ENCODE peak calls at places on chromosomes 11 and 22, in eight cellular contexts. N is ovary, U is kidney epithelial cell, E is GM23248, G is GM23338, K is ascending aorta, Q is AG10803, W is upper lobe of right lung. T is an unnamed sample.

GRCh38 chr11:27525824-27526516 is 19.4 kb upstream of the LIN7C start:
- DNase-seq in G (no peak), E (no peak), U (no peak), Q (no peak), K (no peak), W (no peak), N (no peak), T (no peak)

GRCh38 chr22:23894710-23895598 is 771 bp downstream of the MIF start:
- DNase-seq in G (peak; percentile 92), W (peak; percentile 91), Q (peak; percentile 61), K (peak; percentile 81), N (peak; percentile 89), E (peak; percentile 85), U (peak; percentile 42), T (no peak)

GRCh38 chr11:32420937-32421532 is 14.3 kb downstream of the WT1 start:
- DNase-seq in W (no peak), G (no peak), N (no peak), Q (peak; percentile 17), U (no peak), E (no peak), K (no peak), T (no peak)

GRCh38 chr11:115616941-115617340 is 112.7 kb upstream of the CADM1 start:
- DNase-seq in G (no peak), N (no peak), Q (peak; percentile 93), K (no peak), E (peak; percentile 45), W (no peak), U (no peak), T (no peak)

GRCh38 chr11:16800382-16800781 is 61.9 kb downstream of the C11orf58 start:
- DNase-seq in Q (no peak), U (no peak), K (no peak), E (no peak), G (no peak), N (no peak), W (no peak), T (no peak)

GRCh38 chr22:41075946-41076345 is 16.4 kb upstream of the EP300 start:
- DNase-seq in G (no peak), E (no peak), Q (peak; percentile 25), U (no peak), W (no peak), K (no peak), N (no peak), T (no peak)

GRCh38 chr11:75338516-75339218 is 12.8 kb downstream of the ARRB1 start:
- DNase-seq in Q (peak; percentile 32), E (peak; percentile 82), U (no peak), K (no peak), G (no peak), W (no peak), N (no peak), T (peak; percentile 70)

GRCh38 chr22:50683086-50683993 is 10.7 kb downstream of the SHANK3 start:
- DNase-seq in Q (no peak), K (peak; percentile 28), G (no peak), N (no peak), E (no peak), U (no peak), W (no peak), T (no peak)

GRCh38 chr11:47997063-47998053 is 17.0 kb downstream of the PTPRJ start:
- DNase-seq in G (no peak), U (no peak), K (no peak), E (no peak), Q (no peak), W (no peak), N (no peak), T (no peak)

GRCh38 chr11:17496406-17496805 is 19.8 kb upstream of the ABCC8 start:
- DNase-seq in N (no peak), E (peak; percentile 26), U (no peak), G (no peak), Q (peak; percentile 9), K (no peak), W (no peak), T (no peak)

GRCh38 chr22:45930324-45930723 is 46.6 kb downstream of the WNT7B start:
- DNase-seq in K (no peak), G (no peak), U (no peak), E (no peak), W (no peak), N (no peak), Q (no peak), T (no peak)

GRCh38 chr11:120805960-120806555 is 217.8 kb upstream of the TBCEL start:
- DNase-seq in U (no peak), K (no peak), N (no peak), G (no peak), W (no peak), Q (no peak), E (no peak), T (no peak)

GRCh38 chr11:119101367-119101758 is 290 bp downstream of the DPAGT1 start:
- DNase-seq in N (no peak), U (no peak), K (no peak), E (no peak), Q (no peak), W (no peak), G (peak; percentile 76), T (peak; percentile 87)

GRCh38 chr11:64868904-64869570 is 9.4 kb downstream of the EHD1 start:
- DNase-seq in W (no peak), G (no peak), Q (peak; percentile 83), N (peak; percentile 55), E (peak; percentile 92), K (no peak), U (peak; percentile 59), T (no peak)

GRCh38 chr11:75563978-75564552 is 2.0 kb downstream of the SERPINH1 start:
- DNase-seq in K (peak; percentile 92), U (no peak), N (peak; percentile 80), Q (peak; percentile 90), G (peak; percentile 91), W (peak; percentile 77), E (peak; percentile 97), T (peak; percentile 92)

GRCh38 chr22:49295851-49296560 is 531.7 kb downstream of the BRD1 start:
- DNase-seq in K (no peak), E (no peak), Q (no peak), U (no peak), N (no peak), W (peak; percentile 53), G (no peak), T (peak; percentile 61)

GRCh38 chr11:33893711-33894401 is 2.0 kb upstream of the LMO2 start:
- DNase-seq in K (no peak), N (no peak), Q (no peak), E (no peak), W (no peak), U (no peak), G (no peak), T (no peak)
- H3K4me3 ChIP-seq in K (no peak overlapping the region), N (no peak overlapping the region), Q (no peak overlapping the region), E (no peak overlapping the region), W (peak overlapping the region; percentile 17), U (no peak overlapping the region), G (no peak overlapping the region), T (peak overlapping the region; percentile 39)

DNA sequence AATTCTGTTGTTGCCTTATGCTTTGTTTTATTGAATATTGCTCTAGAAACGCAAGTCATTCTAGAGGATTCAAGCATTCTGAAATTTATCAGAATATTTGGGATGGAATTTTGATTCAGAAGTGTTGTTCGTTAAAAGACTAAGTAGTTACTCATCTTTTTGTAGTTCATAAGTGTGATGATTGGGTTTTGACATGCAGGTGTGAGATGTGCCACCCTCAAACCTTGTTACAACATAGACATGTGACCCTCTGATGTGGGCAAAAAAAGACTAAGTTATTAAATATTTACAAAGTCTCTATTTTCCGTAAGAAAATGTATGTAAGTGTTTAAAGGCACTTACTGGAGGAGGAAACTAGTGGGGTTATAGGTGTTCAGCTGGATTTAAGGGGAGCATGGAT is 8.9 kb downstream of the YWHAH start:
- DNase-seq in E (no peak), W (no peak), U (no peak), G (no peak), Q (no peak), K (no peak), N (no peak), T (no peak)
- H3K4me3 ChIP-seq in E (no peak overlapping the region), W (no peak overlapping the region), U (no peak overlapping the region), G (no peak overlapping the region), Q (no peak overlapping the region), K (no peak overlapping the region), N (no peak overlapping the region), T (peak overlapping the region; percentile 2)

GRCh38 chr11:70435361-70435760 is 37.0 kb downstream of the CTTN start:
- DNase-seq in U (no peak), E (no peak), Q (no peak), G (no peak), W (no peak), K (no peak), N (no peak), T (no peak)

GRCh38 chr11:70433038-70433437 is 34.7 kb downstream of the CTTN start:
- DNase-seq in W (no peak), Q (no peak), K (no peak), U (no peak), G (no peak), N (no peak), E (no peak), T (no peak)

GRCh38 chr11:70433526-70433925 is 35.2 kb downstream of the CTTN start:
- DNase-seq in Q (no peak), G (no peak), N (no peak), W (no peak), E (no peak), U (no peak), K (no peak), T (no peak)

GRCh38 chr11:70434813-70435300 is 36.5 kb downstream of the CTTN start:
- DNase-seq in G (no peak), E (no peak), W (no peak), K (no peak), N (no peak), U (no peak), Q (no peak), T (no peak)

DNA sequence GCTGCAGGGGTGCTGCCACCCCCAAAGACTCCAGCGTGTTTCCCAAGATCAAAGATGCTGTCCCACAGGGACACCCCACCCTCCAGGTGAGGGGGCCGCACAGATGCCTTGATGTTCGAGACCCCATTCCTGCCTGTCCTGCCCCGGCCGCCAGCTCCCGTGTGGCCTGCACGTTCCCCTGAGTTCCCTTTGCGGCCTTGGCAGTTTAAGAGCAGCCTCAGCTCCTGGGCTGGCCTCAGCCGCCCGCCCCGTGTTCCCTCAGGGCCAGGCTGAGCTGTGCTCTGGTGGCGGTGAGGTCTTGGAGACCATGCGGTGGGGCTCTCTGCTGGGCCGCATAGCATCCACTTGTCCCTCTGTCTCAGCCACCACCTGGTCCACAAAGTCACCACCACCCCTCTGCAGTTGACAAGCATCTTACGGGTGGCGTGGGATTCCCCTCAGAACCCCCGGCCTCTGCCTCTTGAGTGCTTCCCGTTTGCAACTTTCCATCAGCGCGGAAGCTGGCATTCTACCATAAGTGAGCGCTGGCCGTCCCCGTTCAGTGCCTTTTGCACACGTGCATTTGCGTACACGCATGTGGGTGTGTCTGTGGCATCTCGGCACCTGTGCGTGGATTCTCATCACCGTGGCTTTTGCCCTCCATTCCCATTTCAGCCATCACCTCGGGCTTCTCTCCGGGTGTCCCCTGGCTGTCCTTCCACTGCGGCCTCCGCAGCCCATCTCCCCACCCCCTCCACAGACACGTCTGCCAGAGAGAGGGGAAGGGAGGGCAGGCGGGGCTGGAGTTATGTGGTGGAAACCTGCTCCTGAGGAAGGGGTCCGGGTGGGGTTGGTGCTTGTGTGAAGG is 35.9 kb downstream of the CTTN start:
- DNase-seq in U (no peak), G (no peak), Q (no peak), N (no peak), W (no peak), E (no peak), K (no peak), T (no peak)
- H3K4me3 ChIP-seq in U (no peak overlapping the region), G (no peak overlapping the region), Q (no peak overlapping the region), N (no peak overlapping the region), W (no peak overlapping the region), E (no peak overlapping the region), K (no peak overlapping the region), T (no peak overlapping the region)

GRCh38 chr11:45618897-45619296 is 46.5 kb downstream of the CHST1 start:
- DNase-seq in E (no peak), W (no peak), K (no peak), N (no peak), Q (no peak), U (no peak), G (no peak), T (no peak)
- H3K4me3 ChIP-seq in E (no peak overlapping the region), W (no peak overlapping the region), K (no peak overlapping the region), N (no peak overlapping the region), Q (no peak overlapping the region), U (no peak overlapping the region), G (no peak overlapping the region), T (no peak overlapping the region)